ENCODE peak calls at places on chromosome 7, in five cellular contexts. N, Z, H, D and M are unnamed samples.

GRCh38 chr7:131338990-131339389 is 11.3 kb downstream of the MKLN1 start:
- DNase-seq in Z (no peak), H (no peak), N (no peak), D (no peak), M (no peak)

GRCh38 chr7:7693881-7694280 is 24.5 kb downstream of the RPA3 start:
- DNase-seq in N (no peak), H (no peak), Z (peak; percentile 71), D (no peak), M (no peak)

GRCh38 chr7:23476286-23477169 is 6.2 kb upstream of the IGF2BP3 start:
- DNase-seq in H (no peak), Z (no peak), D (no peak), N (no peak), M (no peak)

GRCh38 chr7:18895456-18895855 is 222.0 kb downstream of the TWIST1 start:
- DNase-seq in Z (peak; percentile 66), N (no peak), H (no peak), D (no peak), M (no peak)

GRCh38 chr7:72760602-72761001 is 67.4 kb downstream of the TYW1B start:
- DNase-seq in N (no peak), Z (no peak), H (no peak), D (no peak), M (no peak)

GRCh38 chr7:138784692-138785091 is 13.1 kb upstream of the TMEM213 start:
- DNase-seq in D (no peak), H (no peak), Z (no peak), N (no peak), M (no peak)

GRCh38 chr7:128932862-128933821 is 4.6 kb upstream of the IRF5 start:
- DNase-seq in H (no peak), D (no peak), N (no peak), Z (no peak), M (no peak)

GRCh38 chr7:28178537-28178936 is 2.1 kb downstream of the JAZF1 start:
- DNase-seq in H (no peak), D (no peak), Z (no peak), N (no peak), M (no peak)

GRCh38 chr7:19663816-19664531 is 44.9 kb downstream of the POLR1F start:
- DNase-seq in Z (no peak), D (no peak), N (no peak), H (no peak), M (no peak)

GRCh38 chr7:41648506-41648905 is 54.4 kb downstream of the INHBA start:
- DNase-seq in D (no peak), H (no peak), Z (no peak), N (no peak), M (no peak)

GRCh38 chr7:81284576-81284975 is 365.7 kb upstream of the SEMA3C start:
- DNase-seq in N (no peak), D (no peak), Z (peak; percentile 43), H (no peak), M (no peak)

GRCh38 chr7:11650030-11650429 is 182.0 kb downstream of the THSD7A start:
- DNase-seq in H (no peak), N (no peak), Z (peak; percentile 55), D (no peak), M (no peak)

GRCh38 chr7:25132430-25132829 is 7.4 kb upstream of the CYCS start:
- DNase-seq in D (no peak), H (no peak), Z (no peak), N (no peak), M (no peak)

GRCh38 chr7:141463986-141464385 is 87.2 kb upstream of the AGK start:
- DNase-seq in Z (no peak), N (no peak), D (no peak), H (no peak), M (no peak)

GRCh38 chr7:95472521-95473160 is 13.1 kb upstream of the ASB4 start:
- DNase-seq in N (no peak), Z (peak; percentile 24), D (no peak), H (no peak), M (no peak)

GRCh38 chr7:7099584-7100014 is 82.7 kb upstream of the C1GALT1 start:
- DNase-seq in H (peak; percentile 65), N (peak; percentile 82), D (no peak), Z (peak; percentile 89), M (peak; percentile 52)

GRCh38 chr7:57651006-57651405 is 201.0 kb downstream of the ZNF716 start:
- DNase-seq in H (no peak), N (no peak), Z (no peak), D (no peak), M (no peak)

GRCh38 chr7:57653262-57653830 is 203.4 kb downstream of the ZNF716 start:
- DNase-seq in Z (no peak), H (no peak), D (no peak), N (no peak), M (no peak)
- H3K9me3 ChIP-seq in Z (no peaks in the 10 kb centered on the region), H (no peaks in the 10 kb centered on the region), D (peaks cover 73% of the 10 kb centered on the region), N (no peaks in the 10 kb centered on the region), M (no peaks in the 10 kb centered on the region)

GRCh38 chr7:2523941-2524807 is 4.6 kb downstream of the LFNG start:
- DNase-seq in N (peak; percentile 99), D (peak; percentile 86), Z (no peak), H (peak; percentile 93), M (peak; percentile 83)
- H3K4me1 ChIP-seq in N (peaks cover 88% of the 10 kb centered on the region), D (peaks cover 94% of the 10 kb centered on the region), Z (peaks cover 16% of the 10 kb centered on the region), H (peaks cover 80% of the 10 kb centered on the region), M (peaks cover 31% of the 10 kb centered on the region)

GRCh38 chr7:1842321-1843221 is 172.5 kb downstream of the ELFN1 start:
- DNase-seq in N (peak; percentile 8), D (peak; percentile 69), Z (peak; percentile 36), H (peak; percentile 66), M (peak; percentile 59)
- TF ChIP-seq CTCF in N (no peak), D (no peak), Z (no peak), H (no peak), M (peak; percentile 19)

DNA sequence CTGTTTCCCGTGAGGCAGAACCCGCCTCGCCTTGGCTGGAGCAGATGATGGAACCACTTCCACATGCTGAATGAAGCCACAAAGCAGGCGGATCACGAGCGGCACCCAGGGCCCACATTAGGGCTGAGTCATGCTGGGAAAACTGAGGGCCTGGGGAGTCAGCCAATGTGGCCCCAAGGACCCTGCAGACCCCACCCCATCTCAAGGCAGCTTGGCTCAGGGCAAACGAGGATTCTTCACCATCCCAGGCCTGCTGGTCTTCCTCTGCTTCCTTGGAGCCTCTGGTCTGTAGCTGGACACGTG is 488.0 kb downstream of the DNAJB6 start:
- DNase-seq in H (no peak), D (peak; percentile 66), N (no peak), Z (no peak), M (no peak)
- H3K9me3 ChIP-seq in H (no peaks in the 10 kb centered on the region), D (no peaks in the 10 kb centered on the region), N (no peaks in the 10 kb centered on the region), Z (peaks cover 3% of the 10 kb centered on the region), M (no peaks in the 10 kb centered on the region)

DNA sequence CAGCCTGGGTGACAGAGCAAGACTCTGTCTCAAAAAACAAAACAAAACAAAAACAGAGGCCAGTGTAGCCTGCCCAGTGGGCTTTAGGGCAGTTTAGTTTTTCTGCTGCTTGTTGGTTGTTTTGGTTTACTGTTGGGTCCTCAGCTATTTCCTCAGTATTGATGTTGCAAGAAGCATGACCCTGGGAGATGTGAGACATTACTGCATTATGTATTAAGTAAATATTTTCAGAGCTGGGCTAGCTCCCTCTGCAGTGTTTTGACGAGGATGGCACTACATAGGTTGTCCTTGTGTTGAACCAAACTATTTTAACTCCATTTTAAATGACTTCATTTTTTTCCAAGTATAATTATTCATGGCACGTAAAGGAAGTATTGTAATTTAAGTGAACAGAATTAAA is 4.8 kb downstream of the AKAP9 start:
- DNase-seq in Z (peak; percentile 86), H (no peak), N (no peak), D (no peak), M (no peak)
- H3K4me1 ChIP-seq in Z (no peaks in the 10 kb centered on the region), H (peaks cover 28% of the 10 kb centered on the region), N (peaks cover 42% of the 10 kb centered on the region), D (peaks cover 54% of the 10 kb centered on the region), M (no peaks in the 10 kb centered on the region)